ENCODE peak calls at places on chromosomes 16 and 17, in five cellular contexts. One of them, this sample, is unnamed.

GRCh38 chr17:77365584-77366186 is 224.9 kb downstream of the SEC14L1 start:
- DNase-seq in cardiac muscle cell: no peak
- DNase-seq in trophoblast cell: peak; percentile 47
- DNase-seq in CD8-positive, alpha-beta T cell: peak; percentile 47
- DNase-seq in H9: no peak
- DNase-seq in this sample: peak; percentile 47

GRCh38 chr17:77125432-77125901 is 15.3 kb upstream of the SEC14L1 start:
- DNase-seq in H9: no peak
- DNase-seq in cardiac muscle cell: no peak
- DNase-seq in CD8-positive, alpha-beta T cell: no peak
- DNase-seq in trophoblast cell: peak; percentile 90
- DNase-seq in this sample: no peak

GRCh38 chr17:43906951-43907424 is 348 bp downstream of the MPP2 start:
- DNase-seq in trophoblast cell: no peak
- DNase-seq in cardiac muscle cell: no peak
- DNase-seq in H9: peak; percentile 53
- DNase-seq in CD8-positive, alpha-beta T cell: peak; percentile 59
- DNase-seq in this sample: no peak

GRCh38 chr16:46691720-46692119 is 2.3 kb downstream of the ORC6 start:
- DNase-seq in cardiac muscle cell: no peak
- DNase-seq in H9: no peak
- DNase-seq in CD8-positive, alpha-beta T cell: no peak
- DNase-seq in trophoblast cell: no peak
- DNase-seq in this sample: no peak

GRCh38 chr16:5615868-5616642 is 518.5 kb upstream of the EEF2KMT start:
- DNase-seq in H9: peak; percentile 88
- DNase-seq in CD8-positive, alpha-beta T cell: no peak
- DNase-seq in cardiac muscle cell: peak; percentile 88
- DNase-seq in trophoblast cell: peak; percentile 36
- DNase-seq in this sample: peak; percentile 89

GRCh38 chr16:25027781-25028180 is 12.6 kb upstream of the ARHGAP17 start:
- DNase-seq in trophoblast cell: no peak
- DNase-seq in cardiac muscle cell: no peak
- DNase-seq in CD8-positive, alpha-beta T cell: no peak
- DNase-seq in H9: no peak
- DNase-seq in this sample: no peak

GRCh38 chr17:47265983-47266541 is 12.4 kb downstream of the ITGB3 start:
- DNase-seq in cardiac muscle cell: no peak
- DNase-seq in CD8-positive, alpha-beta T cell: no peak
- DNase-seq in trophoblast cell: peak; percentile 46
- DNase-seq in H9: no peak
- DNase-seq in this sample: no peak

GRCh38 chr17:6232768-6233130 is 162.6 kb downstream of the WSCD1 start:
- DNase-seq in cardiac muscle cell: no peak
- DNase-seq in trophoblast cell: no peak
- DNase-seq in CD8-positive, alpha-beta T cell: no peak
- DNase-seq in H9: peak; percentile 36
- DNase-seq in this sample: no peak

GRCh38 chr17:50924800-50925199 is 58.6 kb upstream of the TOB1 start:
- DNase-seq in CD8-positive, alpha-beta T cell: no peak
- DNase-seq in cardiac muscle cell: no peak
- DNase-seq in trophoblast cell: no peak
- DNase-seq in H9: no peak
- DNase-seq in this sample: no peak

GRCh38 chr17:19719365-19720209 is 3.2 kb upstream of the SLC47A2 start:
- DNase-seq in cardiac muscle cell: no peak
- DNase-seq in H9: peak; percentile 27
- DNase-seq in trophoblast cell: peak; percentile 75
- DNase-seq in CD8-positive, alpha-beta T cell: no peak
- DNase-seq in this sample: no peak

GRCh38 chr16:67082100-67082499 is 27.6 kb upstream of the PHAF1 start:
- DNase-seq in CD8-positive, alpha-beta T cell: no peak
- DNase-seq in H9: no peak
- DNase-seq in cardiac muscle cell: no peak
- DNase-seq in trophoblast cell: no peak
- DNase-seq in this sample: no peak

GRCh38 chr16:73206306-73206705 is 158.4 kb upstream of the ZFHX3 start:
- DNase-seq in CD8-positive, alpha-beta T cell: no peak
- DNase-seq in cardiac muscle cell: no peak
- DNase-seq in H9: no peak
- DNase-seq in trophoblast cell: peak; percentile 34
- DNase-seq in this sample: no peak

GRCh38 chr17:30894236-30894635 is 11.8 kb downstream of the TEFM start:
- DNase-seq in cardiac muscle cell: no peak
- DNase-seq in H9: no peak
- DNase-seq in trophoblast cell: no peak
- DNase-seq in CD8-positive, alpha-beta T cell: no peak
- DNase-seq in this sample: no peak

GRCh38 chr16:27401768-27402568 is at the start of gene IL21R:
- DNase-seq in trophoblast cell: no peak
- DNase-seq in H9: no peak
- DNase-seq in CD8-positive, alpha-beta T cell: peak; percentile 97
- DNase-seq in cardiac muscle cell: no peak
- DNase-seq in this sample: peak; percentile 52

GRCh38 chr17:62970617-62971016 is 4.6 kb downstream of the TANC2 start:
- DNase-seq in H9: no peak
- DNase-seq in cardiac muscle cell: no peak
- DNase-seq in CD8-positive, alpha-beta T cell: no peak
- DNase-seq in trophoblast cell: no peak
- DNase-seq in this sample: no peak

GRCh38 chr17:69539781-69540319 is 125.4 kb downstream of the MAP2K6 start:
- DNase-seq in H9: no peak
- DNase-seq in cardiac muscle cell: no peak
- DNase-seq in trophoblast cell: peak; percentile 84
- DNase-seq in CD8-positive, alpha-beta T cell: no peak
- DNase-seq in this sample: no peak

GRCh38 chr17:72104164-72104862 is 16.5 kb upstream of the SOX9 start:
- DNase-seq in CD8-positive, alpha-beta T cell: no peak
- DNase-seq in cardiac muscle cell: no peak
- DNase-seq in H9: no peak
- DNase-seq in trophoblast cell: no peak
- DNase-seq in this sample: no peak

GRCh38 chr17:56898874-56899273 is 15.0 kb downstream of the TRIM25 start:
- DNase-seq in trophoblast cell: no peak
- DNase-seq in cardiac muscle cell: no peak
- DNase-seq in CD8-positive, alpha-beta T cell: no peak
- DNase-seq in H9: no peak
- DNase-seq in this sample: no peak

GRCh38 chr17:38864636-38865398 is 5.0 kb upstream of the LASP1 start:
- DNase-seq in trophoblast cell: peak; percentile 50
- DNase-seq in cardiac muscle cell: peak; percentile 40
- DNase-seq in H9: peak; percentile 74
- DNase-seq in CD8-positive, alpha-beta T cell: no peak
- DNase-seq in this sample: peak; percentile 69

GRCh38 chr16:72635104-72635503 is 412.8 kb downstream of the ZFHX3 start:
- DNase-seq in CD8-positive, alpha-beta T cell: no peak
- DNase-seq in trophoblast cell: no peak
- DNase-seq in H9: no peak
- DNase-seq in cardiac muscle cell: no peak
- DNase-seq in this sample: no peak

GRCh38 chr17:12089809-12090384 is 69.2 kb downstream of the MAP2K4 start:
- DNase-seq in CD8-positive, alpha-beta T cell: no peak
- DNase-seq in H9: no peak
- DNase-seq in cardiac muscle cell: no peak
- DNase-seq in trophoblast cell: peak; percentile 54
- DNase-seq in this sample: no peak

GRCh38 chr16:48131201-48131600 is 24.6 kb downstream of the ABCC12 start:
- DNase-seq in trophoblast cell: no peak
- DNase-seq in H9: no peak
- DNase-seq in CD8-positive, alpha-beta T cell: no peak
- DNase-seq in cardiac muscle cell: no peak
- DNase-seq in this sample: no peak

GRCh38 chr17:68346448-68346847 is 55.2 kb downstream of the ARSG start:
- DNase-seq in trophoblast cell: no peak
- DNase-seq in H9: no peak
- DNase-seq in cardiac muscle cell: no peak
- DNase-seq in CD8-positive, alpha-beta T cell: peak; percentile 77
- DNase-seq in this sample: peak; percentile 55

GRCh38 chr17:35449371-35449931 is 885 bp upstream of the SLFN13 start:
- DNase-seq in trophoblast cell: peak; percentile 4
- DNase-seq in CD8-positive, alpha-beta T cell: no peak
- DNase-seq in H9: peak; percentile 42
- DNase-seq in cardiac muscle cell: peak; percentile 40
- DNase-seq in this sample: peak; percentile 61

GRCh38 chr17:35447494-35447893 is 1.1 kb downstream of the SLFN13 start:
- DNase-seq in H9: no peak
- DNase-seq in CD8-positive, alpha-beta T cell: no peak
- DNase-seq in trophoblast cell: no peak
- DNase-seq in cardiac muscle cell: no peak
- DNase-seq in this sample: peak; percentile 35

GRCh38 chr17:35448899-35449227 is 297 bp upstream of the SLFN13 start:
- DNase-seq in cardiac muscle cell: no peak
- DNase-seq in trophoblast cell: no peak
- DNase-seq in H9: no peak
- DNase-seq in CD8-positive, alpha-beta T cell: no peak
- DNase-seq in this sample: no peak

DNA sequence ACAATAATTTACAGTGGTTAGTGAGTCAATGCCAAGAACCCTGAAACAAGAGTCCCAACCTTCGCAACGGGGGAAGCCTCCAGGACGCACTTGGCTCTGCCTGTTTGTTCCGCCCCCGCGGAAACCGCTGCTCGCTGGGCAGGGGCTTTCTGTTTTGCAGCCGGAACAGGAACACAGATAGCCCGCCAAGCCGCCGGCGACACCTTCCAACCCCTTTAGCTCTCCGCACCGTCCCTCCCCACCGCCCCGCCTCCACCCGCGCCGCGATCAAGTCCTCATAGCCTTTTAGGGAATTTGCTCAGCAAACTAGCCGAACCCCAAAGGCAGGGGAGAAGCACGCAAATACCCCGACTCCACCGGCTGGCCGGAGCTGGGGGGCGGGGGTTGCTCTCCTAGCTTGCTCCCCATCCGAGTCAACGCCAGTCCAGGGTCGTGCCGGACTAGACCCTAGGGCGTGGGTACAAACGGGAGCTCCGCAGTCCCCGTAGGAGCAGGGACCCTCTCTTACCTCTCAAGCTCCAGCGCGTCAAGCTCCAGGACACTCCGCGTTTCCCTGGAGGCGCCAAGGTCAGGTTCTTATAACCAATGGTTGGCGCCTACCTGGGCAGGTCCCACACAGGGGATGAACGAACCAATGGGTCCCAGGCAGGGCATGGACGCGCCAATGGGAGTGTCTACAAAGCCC is at the start of gene SLFN13:
- DNase-seq in cardiac muscle cell: peak; percentile 67
- DNase-seq in H9: peak; percentile 94
- DNase-seq in trophoblast cell: peak; percentile 48
- DNase-seq in CD8-positive, alpha-beta T cell: peak; percentile 91
- DNase-seq in this sample: peak; percentile 86
- H3K27me3 ChIP-seq in cardiac muscle cell: peaks cover 97% of the 10 kb centered on the region
- H3K27me3 ChIP-seq in H9: peaks cover 12% of the 10 kb centered on the region
- H3K27me3 ChIP-seq in trophoblast cell: peaks cover 9% of the 10 kb centered on the region
- H3K27me3 ChIP-seq in CD8-positive, alpha-beta T cell: no peaks in the 10 kb centered on the region
- H3K27me3 ChIP-seq in this sample: peaks cover 32% of the 10 kb centered on the region

DNA sequence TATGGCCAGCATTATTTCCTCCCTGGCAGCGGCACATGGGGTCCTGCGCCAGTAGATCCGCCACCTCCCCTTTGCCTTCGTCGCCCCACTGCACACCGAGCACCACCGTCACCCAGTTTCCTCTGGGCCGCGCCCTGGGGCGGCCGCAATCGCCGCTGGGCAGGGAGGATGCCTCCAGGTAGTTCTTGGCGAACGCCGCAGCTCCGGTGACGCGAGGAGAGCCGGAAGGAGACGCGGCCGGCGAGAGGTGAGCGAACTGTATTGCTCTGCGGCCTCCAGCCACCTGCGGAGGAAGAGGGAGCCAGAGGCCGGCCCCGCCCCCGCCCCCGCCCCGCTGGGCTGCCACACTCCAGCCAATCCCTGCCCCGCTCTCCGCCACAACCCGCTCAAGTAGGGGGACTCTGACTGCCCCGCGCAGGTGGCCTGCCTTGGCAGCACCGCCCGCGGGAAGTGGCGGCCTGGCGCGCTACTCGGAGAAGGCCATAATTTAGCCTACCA is 11.8 kb upstream of the SLFN13 start:
- DNase-seq in trophoblast cell: peak; percentile 85
- DNase-seq in cardiac muscle cell: peak; percentile 64
- DNase-seq in CD8-positive, alpha-beta T cell: peak; percentile 81
- DNase-seq in H9: peak; percentile 98
- DNase-seq in this sample: peak; percentile 96
- H3K27me3 ChIP-seq in trophoblast cell: peaks cover 3% of the 10 kb centered on the region
- H3K27me3 ChIP-seq in cardiac muscle cell: peaks cover 97% of the 10 kb centered on the region
- H3K27me3 ChIP-seq in CD8-positive, alpha-beta T cell: no peaks in the 10 kb centered on the region
- H3K27me3 ChIP-seq in H9: peaks cover 12% of the 10 kb centered on the region
- H3K27me3 ChIP-seq in this sample: peaks cover 40% of the 10 kb centered on the region

GRCh38 chr16:11391576-11391975 is 46.3 kb downstream of the RMI2 start:
- DNase-seq in CD8-positive, alpha-beta T cell: no peak
- DNase-seq in cardiac muscle cell: no peak
- DNase-seq in H9: peak; percentile 65
- DNase-seq in trophoblast cell: peak; percentile 27
- DNase-seq in this sample: peak; percentile 89
- H3K27me3 ChIP-seq in CD8-positive, alpha-beta T cell: no peaks in the 10 kb centered on the region
- H3K27me3 ChIP-seq in cardiac muscle cell: no peaks in the 10 kb centered on the region
- H3K27me3 ChIP-seq in H9: no peaks in the 10 kb centered on the region
- H3K27me3 ChIP-seq in trophoblast cell: no peaks in the 10 kb centered on the region
- H3K27me3 ChIP-seq in this sample: no peaks in the 10 kb centered on the region

GRCh38 chr16:84042879-84043485 is 387 bp upstream of the SLC38A8 start:
- DNase-seq in CD8-positive, alpha-beta T cell: no peak
- DNase-seq in cardiac muscle cell: peak; percentile 43
- DNase-seq in trophoblast cell: no peak
- DNase-seq in H9: peak; percentile 61
- DNase-seq in this sample: peak; percentile 85

GRCh38 chr16:84045001-84045817 is 2.6 kb upstream of the SLC38A8 start:
- DNase-seq in H9: no peak
- DNase-seq in cardiac muscle cell: no peak
- DNase-seq in CD8-positive, alpha-beta T cell: no peak
- DNase-seq in trophoblast cell: no peak
- DNase-seq in this sample: peak; percentile 58

GRCh38 chr16:84042308-84042878 is at the start of gene SLC38A8:
- DNase-seq in H9: no peak
- DNase-seq in trophoblast cell: no peak
- DNase-seq in cardiac muscle cell: no peak
- DNase-seq in CD8-positive, alpha-beta T cell: no peak
- DNase-seq in this sample: no peak

GRCh38 chr16:84044108-84044488 is 1.5 kb upstream of the SLC38A8 start:
- DNase-seq in H9: peak; percentile 68
- DNase-seq in cardiac muscle cell: peak; percentile 51
- DNase-seq in CD8-positive, alpha-beta T cell: no peak
- DNase-seq in trophoblast cell: peak; percentile 20
- DNase-seq in this sample: peak; percentile 83

GRCh38 chr16:84043486-84044107 is 1.0 kb upstream of the SLC38A8 start:
- DNase-seq in cardiac muscle cell: no peak
- DNase-seq in H9: no peak
- DNase-seq in CD8-positive, alpha-beta T cell: no peak
- DNase-seq in trophoblast cell: no peak
- DNase-seq in this sample: peak; percentile 64
- H3K27me3 ChIP-seq in cardiac muscle cell: no peaks in the 10 kb centered on the region
- H3K27me3 ChIP-seq in H9: no peaks in the 10 kb centered on the region
- H3K27me3 ChIP-seq in CD8-positive, alpha-beta T cell: peaks cover 6% of the 10 kb centered on the region
- H3K27me3 ChIP-seq in trophoblast cell: no peaks in the 10 kb centered on the region
- H3K27me3 ChIP-seq in this sample: no peaks in the 10 kb centered on the region

DNA sequence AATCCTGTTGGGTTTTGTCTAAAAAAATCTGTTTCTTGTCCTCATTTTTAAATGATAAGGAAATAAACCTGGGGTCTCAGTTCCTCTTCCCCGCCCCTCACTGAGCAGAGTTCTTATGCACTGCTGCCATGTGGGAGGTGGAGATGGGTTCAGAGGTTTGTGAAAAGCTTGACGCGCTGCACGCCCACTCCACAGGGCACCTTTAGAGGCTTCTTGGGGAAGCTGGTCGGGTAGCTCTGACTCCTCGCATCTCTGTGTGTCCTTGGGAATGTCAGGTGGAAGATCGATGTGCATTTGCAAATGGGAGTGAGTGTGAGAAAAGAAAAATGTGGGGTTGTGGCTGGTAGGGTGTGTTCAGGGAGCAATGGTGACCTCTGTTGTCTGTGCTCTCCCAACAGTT is 4.7 kb upstream of the ZNHIT3 start:
- DNase-seq in trophoblast cell: no peak
- DNase-seq in CD8-positive, alpha-beta T cell: no peak
- DNase-seq in H9: no peak
- DNase-seq in cardiac muscle cell: no peak
- DNase-seq in this sample: peak; percentile 26
- H3K27me3 ChIP-seq in trophoblast cell: no peaks in the 10 kb centered on the region
- H3K27me3 ChIP-seq in CD8-positive, alpha-beta T cell: no peaks in the 10 kb centered on the region
- H3K27me3 ChIP-seq in H9: peaks cover 9% of the 10 kb centered on the region
- H3K27me3 ChIP-seq in cardiac muscle cell: peaks cover 22% of the 10 kb centered on the region
- H3K27me3 ChIP-seq in this sample: peaks cover 21% of the 10 kb centered on the region